ENCODE peak calls at places on chromosomes 1 and 21, in seven cellular contexts. N is K562, F is HCT116, V is H1, M is SK-N-SH, B is HepG2, L is A549. U is an unnamed sample.

GRCh38 chr1:239306426-239306825 is 79.9 kb upstream of the CHRM3 start:
- DNase-seq in B (no peak), F (no peak), N (no peak), V (no peak), L (no peak), M (peak; percentile 3), U (no peak)

GRCh38 chr21:45084881-45085536 is 10.6 kb downstream of the ADARB1 start:
- DNase-seq in M (no peak), L (no peak), B (no peak), V (no peak), N (no peak), F (no peak), U (no peak)

GRCh38 chr1:111856411-111857135 is 100.9 kb downstream of the DDX20 start:
- DNase-seq in M (no peak), F (no peak), N (no peak), L (no peak), B (no peak), V (no peak), U (no peak)

GRCh38 chr1:37124501-37124900 is 90.2 kb upstream of the GRIK3 start:
- DNase-seq in L (no peak), V (no peak), B (no peak), M (peak; percentile 43), F (no peak), N (no peak), U (no peak)

GRCh38 chr1:180185971-180186645 is 31.4 kb downstream of the QSOX1 start:
- DNase-seq in V (no peak), L (no peak), N (no peak), F (no peak), B (no peak), M (no peak), U (no peak)

GRCh38 chr1:27342391-27342777 is 562 bp downstream of the SYTL1 start:
- DNase-seq in M (no peak), V (no peak), L (no peak), B (no peak), F (no peak), N (no peak), U (no peak)

GRCh38 chr1:8194481-8195227 is 123.3 kb upstream of the SLC45A1 start:
- DNase-seq in B (peak; percentile 62), M (no peak), N (peak; percentile 18), F (peak; percentile 87), L (peak; percentile 96), V (no peak), U (no peak)

GRCh38 chr1:114153621-114154145 is at the start of gene SYT6:
- DNase-seq in B (no peak), N (no peak), F (no peak), V (no peak), L (no peak), M (peak; percentile 60), U (no peak)

GRCh38 chr1:37042506-37042905 is 8.2 kb upstream of the GRIK3 start:
- DNase-seq in L (no peak), N (no peak), B (no peak), V (no peak), M (no peak), F (no peak), U (no peak)

GRCh38 chr1:24770891-24771290 is 25.6 kb downstream of the CLIC4 start:
- DNase-seq in V (no peak), N (no peak), L (no peak), M (no peak), B (no peak), F (no peak), U (no peak)

GRCh38 chr1:201925961-201926585 is 20.3 kb downstream of the LMOD1 start:
- DNase-seq in L (no peak), N (no peak), B (no peak), F (no peak), M (no peak), V (no peak), U (no peak)

GRCh38 chr1:185058886-185059285 is 13.5 kb downstream of the RNF2 start:
- DNase-seq in N (no peak), B (no peak), M (no peak), L (no peak), V (no peak), F (no peak), U (no peak)

GRCh38 chr1:234737915-234738314 is 127.9 kb upstream of the IRF2BP2 start:
- DNase-seq in L (no peak), V (no peak), F (no peak), B (no peak), N (no peak), M (peak; percentile 63), U (no peak)

GRCh38 chr1:43930168-43930948 is 3.2 kb upstream of the ARTN start:
- DNase-seq in V (no peak), M (no peak), N (no peak), B (no peak), F (peak; percentile 49), L (no peak), U (no peak)
- TF ChIP-seq MAX in V (no peak), M (no peak), N (no peak), B (no peak), F (no peak), L (no peak), U (no peak)

GRCh38 chr1:56473582-56474270 is 105.6 kb downstream of the PLPP3 start:
- DNase-seq in F (no peak), V (no peak), N (no peak), M (no peak), B (no peak), L (no peak), U (no peak)
- TF ChIP-seq MAX in F (no peak), V (no peak), N (no peak), M (no peak), B (no peak), L (no peak), U (no peak)

DNA sequence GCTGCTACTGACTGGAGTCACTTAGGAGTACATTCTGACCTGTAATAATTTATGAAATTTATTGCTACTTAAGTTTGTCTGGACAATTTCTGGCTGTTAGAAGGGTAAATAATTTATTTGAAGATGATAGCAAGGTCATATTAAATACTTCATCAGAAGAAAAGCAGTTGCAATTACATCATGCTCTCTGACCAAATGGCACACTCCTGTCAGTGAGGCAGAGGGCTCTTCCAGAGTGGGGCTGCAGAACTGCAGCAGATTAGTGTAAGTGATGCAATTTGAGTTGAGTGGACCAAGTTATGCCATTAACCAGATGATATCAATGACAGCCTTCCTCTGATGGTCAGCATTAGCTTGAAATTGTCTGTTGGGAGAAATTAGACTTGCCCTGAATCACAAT is 736.6 kb upstream of the PTBP2 start:
- DNase-seq in B (no peak), M (peak; percentile 27), N (no peak), F (no peak), L (no peak), V (no peak), U (no peak)
- TF ChIP-seq MAX in B (no peak), M (no peak), N (no peak), F (no peak), L (no peak), V (no peak), U (no peak)

GRCh38 chr1:241802849-241803248 is 45.2 kb upstream of the EXO1 start:
- DNase-seq in N (no peak), M (no peak), B (no peak), F (no peak), V (no peak), L (peak; percentile 19), U (no peak)
- TF ChIP-seq MAX in N (no peak), M (no peak), B (no peak), F (no peak), V (no peak), L (no peak), U (no peak)

U was measured in GM12878.